ENCODE peak calls at places on chromosomes 7 and 10, in four cellular contexts. One of them, this sample, is unnamed.
A peak's percentile ranks its signal among the peaks of the same experiment; 100 is the strongest.

GRCh38 chr10:133312769-133313145 is 4.0 kb downstream of the ZNF511 start:
- DNase-seq in CD4-positive, CD25-positive, alpha-beta regulatory T cell: no peak
- DNase-seq in EH: no peak
- DNase-seq in posterior cingulate gyrus: no peak
- DNase-seq in this sample: no peak

GRCh38 chr7:27143022-27143949 is at the start of gene HOXA5:
- DNase-seq in CD4-positive, CD25-positive, alpha-beta regulatory T cell: no peak
- DNase-seq in EH: peak; percentile 91
- DNase-seq in posterior cingulate gyrus: no peak
- DNase-seq in this sample: peak; percentile 72

GRCh38 chr10:27745719-27746363 is at the start of gene MKX:
- DNase-seq in CD4-positive, CD25-positive, alpha-beta regulatory T cell: peak; percentile 19
- DNase-seq in EH: peak; percentile 75
- DNase-seq in posterior cingulate gyrus: no peak
- DNase-seq in this sample: no peak

GRCh38 chr7:1703475-1704325 is 33.6 kb downstream of the ELFN1 start:
- DNase-seq in CD4-positive, CD25-positive, alpha-beta regulatory T cell: no peak
- DNase-seq in EH: no peak
- DNase-seq in posterior cingulate gyrus: no peak
- DNase-seq in this sample: no peak

GRCh38 chr10:4847580-4848020 is 21.6 kb downstream of the AKR1E2 start:
- DNase-seq in CD4-positive, CD25-positive, alpha-beta regulatory T cell: no peak
- DNase-seq in EH: peak; percentile 84
- DNase-seq in posterior cingulate gyrus: no peak
- DNase-seq in this sample: no peak

GRCh38 chr7:144854839-144855424 is 19.1 kb upstream of the TPK1 start:
- DNase-seq in CD4-positive, CD25-positive, alpha-beta regulatory T cell: peak; percentile 25
- DNase-seq in EH: peak; percentile 25
- DNase-seq in posterior cingulate gyrus: no peak
- DNase-seq in this sample: no peak

GRCh38 chr7:97845622-97846203 is 26.5 kb downstream of the ASNS start:
- DNase-seq in CD4-positive, CD25-positive, alpha-beta regulatory T cell: peak; percentile 41
- DNase-seq in EH: peak; percentile 31
- DNase-seq in posterior cingulate gyrus: no peak
- DNase-seq in this sample: no peak

GRCh38 chr10:70753841-70754621 is 31.1 kb downstream of the TBATA start:
- DNase-seq in CD4-positive, CD25-positive, alpha-beta regulatory T cell: no peak
- DNase-seq in EH: peak; percentile 58
- DNase-seq in posterior cingulate gyrus: no peak
- DNase-seq in this sample: no peak

GRCh38 chr10:77471069-77471536 is 166.5 kb downstream of the KCNMA1 start:
- DNase-seq in CD4-positive, CD25-positive, alpha-beta regulatory T cell: no peak
- DNase-seq in EH: no peak
- DNase-seq in posterior cingulate gyrus: no peak
- DNase-seq in this sample: no peak

GRCh38 chr7:68805159-68805558 is 793.1 kb upstream of the AUTS2 start:
- DNase-seq in CD4-positive, CD25-positive, alpha-beta regulatory T cell: no peak
- DNase-seq in EH: no peak
- DNase-seq in posterior cingulate gyrus: no peak
- DNase-seq in this sample: no peak

GRCh38 chr7:30032310-30033125 is 4.3 kb downstream of the PLEKHA8 start:
- DNase-seq in CD4-positive, CD25-positive, alpha-beta regulatory T cell: no peak
- DNase-seq in EH: peak; percentile 75
- DNase-seq in posterior cingulate gyrus: no peak
- DNase-seq in this sample: no peak

GRCh38 chr7:65307651-65308299 is 65.9 kb upstream of the ZNF92 start:
- DNase-seq in CD4-positive, CD25-positive, alpha-beta regulatory T cell: peak; percentile 52
- DNase-seq in EH: peak; percentile 62
- DNase-seq in posterior cingulate gyrus: peak; percentile 44
- DNase-seq in this sample: peak; percentile 11

GRCh38 chr7:114988755-114989154 is 66.9 kb downstream of the MDFIC start:
- DNase-seq in CD4-positive, CD25-positive, alpha-beta regulatory T cell: no peak
- DNase-seq in EH: peak; percentile 84
- DNase-seq in posterior cingulate gyrus: no peak
- DNase-seq in this sample: no peak

GRCh38 chr7:117217121-117217520 is 105.7 kb downstream of the WNT2 start:
- DNase-seq in CD4-positive, CD25-positive, alpha-beta regulatory T cell: no peak
- DNase-seq in EH: peak; percentile 66
- DNase-seq in posterior cingulate gyrus: no peak
- DNase-seq in this sample: no peak

GRCh38 chr10:76971565-76972170 is 665.9 kb downstream of the KCNMA1 start:
- DNase-seq in CD4-positive, CD25-positive, alpha-beta regulatory T cell: no peak
- DNase-seq in EH: no peak
- DNase-seq in posterior cingulate gyrus: no peak
- DNase-seq in this sample: no peak

GRCh38 chr7:16991551-16991950 is 109.8 kb upstream of the AGR3 start:
- DNase-seq in CD4-positive, CD25-positive, alpha-beta regulatory T cell: no peak
- DNase-seq in EH: no peak
- DNase-seq in posterior cingulate gyrus: no peak
- DNase-seq in this sample: no peak

GRCh38 chr7:2782565-2782964 is 61.5 kb downstream of the GNA12 start:
- DNase-seq in CD4-positive, CD25-positive, alpha-beta regulatory T cell: peak; percentile 29
- DNase-seq in EH: no peak
- DNase-seq in posterior cingulate gyrus: no peak
- DNase-seq in this sample: no peak

GRCh38 chr7:9945131-9945530 is 1028.5 kb upstream of the PHF14 start:
- DNase-seq in CD4-positive, CD25-positive, alpha-beta regulatory T cell: no peak
- DNase-seq in EH: no peak
- DNase-seq in posterior cingulate gyrus: no peak
- DNase-seq in this sample: no peak

GRCh38 chr7:27158436-27159277 is 2.2 kb upstream of the HOXA7 start:
- DNase-seq in CD4-positive, CD25-positive, alpha-beta regulatory T cell: no peak
- DNase-seq in EH: no peak
- DNase-seq in posterior cingulate gyrus: peak; percentile 12
- DNase-seq in this sample: no peak

GRCh38 chr10:14039968-14040668 is 290.6 kb downstream of the FRMD4A start:
- DNase-seq in CD4-positive, CD25-positive, alpha-beta regulatory T cell: no peak
- DNase-seq in EH: peak; percentile 96
- DNase-seq in posterior cingulate gyrus: no peak
- DNase-seq in this sample: no peak

GRCh38 chr10:7491949-7492659 is 81.3 kb upstream of the SFMBT2 start:
- DNase-seq in CD4-positive, CD25-positive, alpha-beta regulatory T cell: peak; percentile 21
- DNase-seq in EH: no peak
- DNase-seq in posterior cingulate gyrus: no peak
- DNase-seq in this sample: no peak

GRCh38 chr7:18117482-18117881 is 89.8 kb upstream of the PRPS1L1 start:
- DNase-seq in CD4-positive, CD25-positive, alpha-beta regulatory T cell: no peak
- DNase-seq in EH: peak; percentile 39
- DNase-seq in posterior cingulate gyrus: no peak
- DNase-seq in this sample: no peak

GRCh38 chr10:48456808-48457761 is 147.8 kb downstream of the ARHGAP22 start:
- DNase-seq in CD4-positive, CD25-positive, alpha-beta regulatory T cell: no peak
- DNase-seq in EH: no peak
- DNase-seq in posterior cingulate gyrus: peak; percentile 13
- DNase-seq in this sample: no peak

GRCh38 chr10:111109506-111110242 is 32.8 kb downstream of the ADRA2A start:
- DNase-seq in CD4-positive, CD25-positive, alpha-beta regulatory T cell: no peak
- DNase-seq in EH: no peak
- DNase-seq in posterior cingulate gyrus: no peak
- DNase-seq in this sample: no peak

GRCh38 chr7:140049339-140050024 is 13.3 kb downstream of the PARP12 start:
- DNase-seq in CD4-positive, CD25-positive, alpha-beta regulatory T cell: no peak
- DNase-seq in EH: no peak
- DNase-seq in posterior cingulate gyrus: no peak
- DNase-seq in this sample: no peak

GRCh38 chr7:26653430-26653911 is 210.9 kb downstream of the SKAP2 start:
- DNase-seq in CD4-positive, CD25-positive, alpha-beta regulatory T cell: no peak
- DNase-seq in EH: peak; percentile 5
- DNase-seq in posterior cingulate gyrus: no peak
- DNase-seq in this sample: peak; percentile 90

GRCh38 chr7:94089806-94090205 is 85.7 kb upstream of the BET1 start:
- DNase-seq in CD4-positive, CD25-positive, alpha-beta regulatory T cell: no peak
- DNase-seq in EH: no peak
- DNase-seq in posterior cingulate gyrus: no peak
- DNase-seq in this sample: no peak

GRCh38 chr10:125607689-125608290 is 75.2 kb downstream of the TEX36 start:
- DNase-seq in CD4-positive, CD25-positive, alpha-beta regulatory T cell: no peak
- DNase-seq in EH: no peak
- DNase-seq in posterior cingulate gyrus: no peak
- DNase-seq in this sample: no peak

GRCh38 chr10:14578060-14578952 is 196.4 kb downstream of the FAM107B start:
- DNase-seq in CD4-positive, CD25-positive, alpha-beta regulatory T cell: no peak
- DNase-seq in EH: peak; percentile 88
- DNase-seq in posterior cingulate gyrus: no peak
- DNase-seq in this sample: no peak

GRCh38 chr7:19352271-19352670 is 207.1 kb upstream of the FERD3L start:
- DNase-seq in CD4-positive, CD25-positive, alpha-beta regulatory T cell: no peak
- DNase-seq in EH: no peak
- DNase-seq in posterior cingulate gyrus: no peak
- DNase-seq in this sample: no peak

GRCh38 chr7:138538518-138538917 is 78.5 kb downstream of the TRIM24 start:
- DNase-seq in CD4-positive, CD25-positive, alpha-beta regulatory T cell: no peak
- DNase-seq in EH: peak; percentile 46
- DNase-seq in posterior cingulate gyrus: no peak
- DNase-seq in this sample: no peak

GRCh38 chr10:122281751-122282150 is 10.7 kb downstream of the BTBD16 start:
- DNase-seq in CD4-positive, CD25-positive, alpha-beta regulatory T cell: no peak
- DNase-seq in EH: no peak
- DNase-seq in posterior cingulate gyrus: no peak
- DNase-seq in this sample: no peak

This sample was measured in DMS79.